ENCODE peak calls at places on chromosome 17, in four cellular contexts. S is A549, R is heart right ventricle, I is small intestine. H is an unnamed sample.

GRCh38 chr17:19744922-19745757 is 3.0 kb downstream of the ALDH3A1 start:
- DNase-seq in S (peak; percentile 89), R (peak; percentile 93), I (peak; percentile 86), H (peak; percentile 97)

GRCh38 chr17:76689859-76690258 is 20.9 kb downstream of the MXRA7 start:
- DNase-seq in S (no peak), R (no peak), I (no peak), H (peak; percentile 24)

GRCh38 chr17:74280093-74280513 is 6.1 kb downstream of the DNAI2 start:
- DNase-seq in S (no peak), R (no peak), I (peak; percentile 20), H (no peak)

GRCh38 chr17:4815043-4815675 is 8.2 kb downstream of the PLD2 start:
- DNase-seq in S (no peak), R (no peak), I (no peak), H (no peak)

GRCh38 chr17:50110591-50111349 is 15.6 kb downstream of the PDK2 start:
- DNase-seq in S (no peak), R (peak; percentile 68), I (no peak), H (peak; percentile 78)

GRCh38 chr17:3588104-3588503 is 21.1 kb downstream of the TRPV1 start:
- DNase-seq in S (no peak), R (no peak), I (no peak), H (no peak)

GRCh38 chr17:60439501-60439900 is 17.2 kb downstream of the CHCT1 start:
- DNase-seq in S (no peak), R (no peak), I (no peak), H (no peak)

GRCh38 chr17:11209906-11210305 is 31.1 kb upstream of the SHISA6 start:
- DNase-seq in S (no peak), R (no peak), I (no peak), H (no peak)

GRCh38 chr17:41512789-41513547 is 5.7 kb downstream of the KRT15 start:
- DNase-seq in S (no peak), R (no peak), I (no peak), H (no peak)

GRCh38 chr17:75404739-75405364 is 626 bp downstream of the GRB2 start:
- DNase-seq in S (peak; percentile 42), R (peak; percentile 40), I (peak; percentile 44), H (peak; percentile 40)

GRCh38 chr17:20702692-20703091 is 123.2 kb downstream of the CDRT15L2 start:
- DNase-seq in S (no peak), R (no peak), I (no peak), H (no peak)

GRCh38 chr17:80441133-80441578 is 26.2 kb downstream of the ENDOV start:
- DNase-seq in S (no peak), R (peak; percentile 51), I (no peak), H (peak; percentile 83)

GRCh38 chr17:55420067-55420775 is 1.4 kb downstream of the MMD start:
- DNase-seq in S (no peak), R (no peak), I (peak; percentile 58), H (no peak)

GRCh38 chr17:48597775-48598631 is 4.4 kb upstream of the HOXB5 start:
- DNase-seq in S (no peak), R (no peak), I (no peak), H (peak; percentile 75)

GRCh38 chr17:74631468-74632195 is 8.1 kb upstream of the CD300E start:
- DNase-seq in S (no peak), R (no peak), I (peak; percentile 3), H (no peak)

GRCh38 chr17:64698725-64699124 is 36.6 kb upstream of the SMURF2 start:
- DNase-seq in S (no peak), R (no peak), I (no peak), H (no peak)

GRCh38 chr17:63311416-63311937 is 134.6 kb downstream of the CYB561 start:
- DNase-seq in S (no peak), R (no peak), I (no peak), H (no peak)

GRCh38 chr17:57622886-57623433 is 122.1 kb downstream of the CCDC182 start:
- DNase-seq in S (peak; percentile 42), R (no peak), I (no peak), H (peak; percentile 48)

GRCh38 chr17:35030780-35031179 is 32.7 kb downstream of the RFFL start:
- DNase-seq in S (no peak), R (no peak), I (no peak), H (no peak)

GRCh38 chr17:64498308-64499203 is 1.7 kb upstream of the POLG2 start:
- DNase-seq in S (no peak), R (no peak), I (no peak), H (no peak)

GRCh38 chr17:49362723-49363117 is 670 bp upstream of the ZNF652 start:
- DNase-seq in S (no peak), R (no peak), I (peak; percentile 41), H (no peak)

DNA sequence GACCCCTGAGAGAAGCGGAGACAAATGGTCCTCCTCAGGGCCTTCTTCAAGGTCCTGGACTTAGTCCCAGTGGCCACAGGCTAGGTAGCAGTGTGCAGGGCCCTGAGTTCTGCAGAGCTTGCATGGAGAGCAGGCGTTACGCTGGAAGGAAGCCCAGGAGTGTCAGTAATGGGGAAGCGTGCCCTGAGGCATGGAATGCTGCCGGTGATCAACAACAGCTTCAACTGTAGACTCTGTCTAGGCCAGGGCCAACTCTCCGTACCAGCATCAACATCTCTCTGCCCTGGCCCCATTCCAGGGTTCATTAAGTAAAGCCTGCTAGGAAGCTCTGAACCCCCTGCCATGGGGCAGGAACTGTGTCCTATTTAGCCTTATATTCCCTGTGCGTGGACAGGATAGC is 568 bp upstream of the TNK1 start:
- DNase-seq in S (no peak), R (peak; percentile 54), I (peak; percentile 49), H (peak; percentile 83)
- H3K4me3 ChIP-seq in S (peak overlapping the region; percentile 46), R (peak overlapping the region; percentile 39), I (no peak overlapping the region), H (peak overlapping the region; percentile 45)

GRCh38 chr17:59328534-59329095 is 2.8 kb upstream of the YPEL2 start:
- DNase-seq in S (no peak), R (no peak), I (no peak), H (no peak)
- H3K27ac ChIP-seq in S (peak overlapping the region; percentile 20), R (peak overlapping the region; percentile 96), I (peak overlapping the region; percentile 91), H (peak overlapping the region; percentile 23)

DNA sequence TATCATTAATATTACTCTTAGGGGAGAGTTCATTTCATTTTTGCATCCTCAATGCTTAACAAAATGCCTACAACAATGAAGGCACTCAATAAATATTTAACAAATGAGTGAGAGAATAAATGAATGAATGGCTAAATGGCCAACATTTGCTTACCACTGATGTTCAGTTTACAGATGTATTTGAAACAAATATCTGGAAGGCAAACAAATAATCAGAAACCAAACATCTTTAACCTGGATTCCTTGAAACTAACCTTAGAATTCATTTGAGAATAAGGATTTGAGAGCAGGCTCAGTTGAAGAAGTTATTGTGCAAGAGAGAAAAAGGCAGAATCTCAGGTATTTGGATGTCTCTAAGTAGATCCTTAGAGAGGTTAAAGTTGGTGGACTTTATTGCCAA is 8.4 kb downstream of the NACA2 start:
- DNase-seq in S (no peak), R (no peak), I (no peak), H (no peak)
- H3K4me3 ChIP-seq in S (no peak overlapping the region), R (no peak overlapping the region), I (no peak overlapping the region), H (no peak overlapping the region)

GRCh38 chr17:82594571-82594970 is 53.7 kb downstream of the WDR45B start:
- DNase-seq in S (no peak), R (no peak), I (no peak), H (no peak)

GRCh38 chr17:82596837-82597672 is 51.2 kb downstream of the WDR45B start:
- DNase-seq in S (no peak), R (no peak), I (no peak), H (no peak)

GRCh38 chr17:82593590-82594087 is 54.6 kb downstream of the WDR45B start:
- DNase-seq in S (no peak), R (no peak), I (no peak), H (peak; percentile 79)

GRCh38 chr17:82596316-82596715 is 51.9 kb downstream of the WDR45B start:
- DNase-seq in S (no peak), R (no peak), I (no peak), H (peak; percentile 38)

GRCh38 chr17:82595893-82596292 is 52.4 kb downstream of the WDR45B start:
- DNase-seq in S (no peak), R (no peak), I (no peak), H (no peak)
- H3K27ac ChIP-seq in S (no peak overlapping the region), R (no peak overlapping the region), I (no peak overlapping the region), H (no peak overlapping the region)

H was measured in right cardiac atrium.